ENCODE peak calls at places on chromosome 2, in seven cellular contexts. W is osteoblast; J is CD8-positive, alpha-beta T cell; N is GM23248; T is iris pigment epithelial cell; F is posterior vena cava; Y is astrocyte of the spinal cord. X is an unnamed sample.

GRCh38 chr2:46951290-46952064 is 35.9 kb upstream of the MCFD2 start:
- DNase-seq in Y (no peak), J (no peak), F (no peak), N (no peak), W (no peak), T (no peak), X (no peak)

GRCh38 chr2:263774-264492 is at the start of gene SH3YL1:
- DNase-seq in Y (no peak), J (peak), N (peak), F (peak), W (peak), T (peak), X (peak)

GRCh38 chr2:119301413-119301812 is 65.2 kb downstream of the C2orf76 start:
- DNase-seq in N (peak), W (no peak), F (no peak), J (no peak), T (peak), Y (peak), X (no peak)

GRCh38 chr2:120661551-120661950 is 74.1 kb upstream of the GLI2 start:
- DNase-seq in J (no peak), W (no peak), T (no peak), Y (no peak), N (peak), F (no peak), X (no peak)

GRCh38 chr2:143473206-143473605 is 344.0 kb downstream of the ARHGAP15 start:
- DNase-seq in J (no peak), F (no peak), N (peak), W (no peak), T (peak), Y (peak), X (no peak)

GRCh38 chr2:68939962-68940361 is 12.7 kb downstream of the GKN2 start:
- DNase-seq in T (no peak), N (no peak), Y (no peak), W (no peak), J (no peak), F (no peak), X (no peak)

GRCh38 chr2:37342636-37343211 is 1.7 kb upstream of the QPCT start:
- DNase-seq in Y (no peak), W (peak), T (no peak), F (no peak), N (no peak), J (no peak), X (no peak)

GRCh38 chr2:25202290-25202689 is 33.9 kb upstream of the POMC start:
- DNase-seq in W (no peak), N (no peak), T (no peak), J (no peak), Y (no peak), F (no peak), X (no peak)

GRCh38 chr2:7190587-7191320 is 273.5 kb downstream of the RNF144A start:
- DNase-seq in T (peak), N (peak), Y (peak), F (no peak), J (no peak), W (no peak), X (no peak)

GRCh38 chr2:84788027-84788426 is 92.9 kb downstream of the TRABD2A start:
- DNase-seq in N (no peak), Y (no peak), W (no peak), T (no peak), J (no peak), F (no peak), X (no peak)

GRCh38 chr2:164351536-164351935 is 269.7 kb downstream of the GRB14 start:
- DNase-seq in T (no peak), F (no peak), J (no peak), W (no peak), N (no peak), Y (no peak), X (no peak)

GRCh38 chr2:167862787-167863186 is 384.6 kb downstream of the STK39 start:
- DNase-seq in T (peak), Y (peak), N (peak), W (no peak), J (no peak), F (no peak), X (no peak)